ENCODE peak calls at places on chromosomes 1 and 21, in seven cellular contexts. One of them, this sample, is unnamed.
A peak's percentile ranks its signal among the peaks of the same experiment; 100 is the strongest.

GRCh38 chr1:226444901-226445300 is 37.0 kb upstream of the PARP1 start:
- DNase-seq in IMR-90: no peak
- DNase-seq in Karpas-422: peak; percentile 92
- DNase-seq in H9: peak; percentile 47
- DNase-seq in GM23338: peak; percentile 61
- DNase-seq in fibroblast of lung: no peak
- DNase-seq in GM23248: no peak
- DNase-seq in this sample: no peak

GRCh38 chr1:116402333-116402732 is 29.3 kb downstream of the ATP1A1 start:
- DNase-seq in GM23338: no peak
- DNase-seq in H9: no peak
- DNase-seq in Karpas-422: no peak
- DNase-seq in GM23248: no peak
- DNase-seq in IMR-90: no peak
- DNase-seq in fibroblast of lung: no peak
- DNase-seq in this sample: no peak

GRCh38 chr1:203663294-203663693 is 36.7 kb downstream of the ATP2B4 start:
- DNase-seq in GM23248: peak; percentile 97
- DNase-seq in fibroblast of lung: peak; percentile 74
- DNase-seq in GM23338: no peak
- DNase-seq in IMR-90: peak; percentile 98
- DNase-seq in Karpas-422: no peak
- DNase-seq in H9: no peak
- DNase-seq in this sample: no peak

GRCh38 chr1:111476761-111477309 is 3.1 kb downstream of the C1orf162 start:
- DNase-seq in GM23338: no peak
- DNase-seq in H9: no peak
- DNase-seq in IMR-90: no peak
- DNase-seq in Karpas-422: no peak
- DNase-seq in fibroblast of lung: no peak
- DNase-seq in GM23248: no peak
- DNase-seq in this sample: no peak

GRCh38 chr1:228530086-228530758 is 43.0 kb downstream of the RNF187 start:
- DNase-seq in fibroblast of lung: no peak
- DNase-seq in GM23338: no peak
- DNase-seq in GM23248: no peak
- DNase-seq in H9: no peak
- DNase-seq in IMR-90: no peak
- DNase-seq in Karpas-422: no peak
- DNase-seq in this sample: no peak

GRCh38 chr1:207883660-207884245 is 27.2 kb downstream of the CD34 start:
- DNase-seq in IMR-90: no peak
- DNase-seq in Karpas-422: no peak
- DNase-seq in GM23248: no peak
- DNase-seq in H9: no peak
- DNase-seq in GM23338: no peak
- DNase-seq in fibroblast of lung: no peak
- DNase-seq in this sample: no peak

GRCh38 chr1:119275145-119275929 is 93.2 kb upstream of the HAO2 start:
- DNase-seq in Karpas-422: peak; percentile 85
- DNase-seq in GM23248: peak; percentile 80
- DNase-seq in fibroblast of lung: peak; percentile 80
- DNase-seq in H9: peak; percentile 54
- DNase-seq in IMR-90: peak; percentile 67
- DNase-seq in GM23338: peak; percentile 84
- DNase-seq in this sample: peak; percentile 79

GRCh38 chr21:45988366-45989347 is 7.1 kb downstream of the COL6A1 start:
- DNase-seq in GM23248: no peak
- DNase-seq in IMR-90: no peak
- DNase-seq in GM23338: no peak
- DNase-seq in Karpas-422: no peak
- DNase-seq in H9: no peak
- DNase-seq in fibroblast of lung: no peak
- DNase-seq in this sample: no peak

GRCh38 chr1:234962340-234962989 is 166.2 kb downstream of the TOMM20 start:
- DNase-seq in GM23248: peak; percentile 99
- DNase-seq in H9: no peak
- DNase-seq in Karpas-422: peak; percentile 73
- DNase-seq in fibroblast of lung: peak; percentile 98
- DNase-seq in GM23338: no peak
- DNase-seq in IMR-90: peak; percentile 100
- DNase-seq in this sample: no peak

GRCh38 chr1:108316545-108316944 is 72.7 kb upstream of the NBPF4 start:
- DNase-seq in Karpas-422: no peak
- DNase-seq in IMR-90: peak; percentile 4
- DNase-seq in fibroblast of lung: peak; percentile 12
- DNase-seq in H9: no peak
- DNase-seq in GM23338: peak; percentile 61
- DNase-seq in GM23248: peak; percentile 44
- DNase-seq in this sample: peak; percentile 31

GRCh38 chr1:53316058-53316741 is 11.7 kb downstream of the LRP8 start:
- DNase-seq in H9: no peak
- DNase-seq in GM23338: peak; percentile 45
- DNase-seq in GM23248: no peak
- DNase-seq in IMR-90: peak; percentile 27
- DNase-seq in fibroblast of lung: no peak
- DNase-seq in Karpas-422: no peak
- DNase-seq in this sample: peak; percentile 47

GRCh38 chr1:103106426-103107321 is 1.6 kb downstream of the COL11A1 start:
- DNase-seq in IMR-90: peak; percentile 30
- DNase-seq in GM23248: peak; percentile 65
- DNase-seq in fibroblast of lung: peak; percentile 46
- DNase-seq in H9: peak; percentile 56
- DNase-seq in GM23338: peak; percentile 72
- DNase-seq in Karpas-422: peak; percentile 57
- DNase-seq in this sample: peak; percentile 81

GRCh38 chr1:156387899-156388813 is 19.1 kb downstream of the RHBG start:
- DNase-seq in fibroblast of lung: no peak
- DNase-seq in H9: peak; percentile 66
- DNase-seq in GM23338: peak; percentile 75
- DNase-seq in GM23248: peak; percentile 23
- DNase-seq in IMR-90: no peak
- DNase-seq in Karpas-422: no peak
- DNase-seq in this sample: peak; percentile 90

GRCh38 chr1:165075725-165076370 is 280.7 kb downstream of the LMX1A start:
- DNase-seq in IMR-90: peak; percentile 13
- DNase-seq in GM23338: peak; percentile 77
- DNase-seq in fibroblast of lung: peak; percentile 20
- DNase-seq in H9: peak; percentile 62
- DNase-seq in GM23248: peak; percentile 55
- DNase-seq in Karpas-422: peak; percentile 61
- DNase-seq in this sample: peak; percentile 60

GRCh38 chr1:4215391-4215790 is 315.3 kb upstream of the C1orf174 start:
- DNase-seq in GM23338: no peak
- DNase-seq in Karpas-422: no peak
- DNase-seq in fibroblast of lung: no peak
- DNase-seq in GM23248: no peak
- DNase-seq in IMR-90: no peak
- DNase-seq in H9: no peak
- DNase-seq in this sample: no peak

GRCh38 chr1:17441265-17441992 is 2.0 kb upstream of the RCC2 start:
- DNase-seq in GM23338: peak; percentile 59
- DNase-seq in Karpas-422: no peak
- DNase-seq in fibroblast of lung: peak; percentile 82
- DNase-seq in H9: no peak
- DNase-seq in IMR-90: peak; percentile 64
- DNase-seq in GM23248: peak; percentile 64
- DNase-seq in this sample: peak; percentile 48

GRCh38 chr1:93056214-93056613 is 22.9 kb upstream of the MTF2 start:
- DNase-seq in fibroblast of lung: peak; percentile 53
- DNase-seq in IMR-90: peak; percentile 55
- DNase-seq in GM23248: peak; percentile 55
- DNase-seq in H9: peak; percentile 47
- DNase-seq in GM23338: peak; percentile 83
- DNase-seq in Karpas-422: peak; percentile 46
- DNase-seq in this sample: peak; percentile 83

GRCh38 chr1:8517579-8518489 is 199.9 kb downstream of the SLC45A1 start:
- DNase-seq in fibroblast of lung: peak; percentile 63
- DNase-seq in H9: no peak
- DNase-seq in GM23248: peak; percentile 64
- DNase-seq in GM23338: peak; percentile 41
- DNase-seq in Karpas-422: no peak
- DNase-seq in IMR-90: peak; percentile 43
- DNase-seq in this sample: no peak

GRCh38 chr1:2322065-2322571 is 69.2 kb downstream of the MORN1 start:
- DNase-seq in GM23338: peak; percentile 67
- DNase-seq in GM23248: peak; percentile 97
- DNase-seq in fibroblast of lung: peak; percentile 82
- DNase-seq in IMR-90: peak; percentile 80
- DNase-seq in H9: peak; percentile 61
- DNase-seq in Karpas-422: no peak
- DNase-seq in this sample: peak; percentile 89

GRCh38 chr1:117567976-117568375 is 37.9 kb upstream of the TENT5C start:
- DNase-seq in fibroblast of lung: no peak
- DNase-seq in GM23338: no peak
- DNase-seq in GM23248: no peak
- DNase-seq in Karpas-422: no peak
- DNase-seq in H9: no peak
- DNase-seq in IMR-90: no peak
- DNase-seq in this sample: no peak

GRCh38 chr1:71298633-71299032 is 217.8 kb upstream of the ZRANB2 start:
- DNase-seq in H9: no peak
- DNase-seq in GM23338: no peak
- DNase-seq in Karpas-422: no peak
- DNase-seq in fibroblast of lung: peak; percentile 36
- DNase-seq in GM23248: peak; percentile 54
- DNase-seq in IMR-90: no peak
- DNase-seq in this sample: no peak

GRCh38 chr21:37436180-37436579 is 69.6 kb downstream of the DYRK1A start:
- DNase-seq in fibroblast of lung: no peak
- DNase-seq in GM23338: no peak
- DNase-seq in H9: no peak
- DNase-seq in IMR-90: no peak
- DNase-seq in Karpas-422: no peak
- DNase-seq in GM23248: no peak
- DNase-seq in this sample: no peak
- H4K20me1 ChIP-seq in fibroblast of lung: no peaks in the 10 kb centered on the region
- H4K20me1 ChIP-seq in GM23338: peaks cover 16% of the 10 kb centered on the region
- H4K20me1 ChIP-seq in H9: no peaks in the 10 kb centered on the region
- H4K20me1 ChIP-seq in IMR-90: peaks cover 40% of the 10 kb centered on the region
- H4K20me1 ChIP-seq in Karpas-422: no peaks in the 10 kb centered on the region
- H4K20me1 ChIP-seq in GM23248: peaks cover 26% of the 10 kb centered on the region
- H4K20me1 ChIP-seq in this sample: peaks cover 36% of the 10 kb centered on the region

GRCh38 chr1:147245586-147246021 is 3.1 kb downstream of the CHD1L start:
- DNase-seq in fibroblast of lung: no peak
- DNase-seq in IMR-90: no peak
- DNase-seq in GM23338: no peak
- DNase-seq in H9: no peak
- DNase-seq in Karpas-422: no peak
- DNase-seq in GM23248: no peak
- DNase-seq in this sample: no peak

GRCh38 chr1:147245129-147245528 is 2.6 kb downstream of the CHD1L start:
- DNase-seq in IMR-90: no peak
- DNase-seq in H9: no peak
- DNase-seq in GM23248: no peak
- DNase-seq in GM23338: no peak
- DNase-seq in fibroblast of lung: no peak
- DNase-seq in Karpas-422: no peak
- DNase-seq in this sample: no peak

GRCh38 chr1:147246910-147247655 is 4.6 kb downstream of the CHD1L start:
- DNase-seq in H9: no peak
- DNase-seq in GM23338: no peak
- DNase-seq in IMR-90: no peak
- DNase-seq in GM23248: no peak
- DNase-seq in Karpas-422: peak; percentile 67
- DNase-seq in fibroblast of lung: no peak
- DNase-seq in this sample: peak; percentile 36

GRCh38 chr1:147246044-147246690 is 3.7 kb downstream of the CHD1L start:
- DNase-seq in GM23248: peak; percentile 15
- DNase-seq in GM23338: no peak
- DNase-seq in fibroblast of lung: peak; percentile 50
- DNase-seq in IMR-90: peak; percentile 50
- DNase-seq in Karpas-422: no peak
- DNase-seq in H9: no peak
- DNase-seq in this sample: no peak

GRCh38 chr1:147247656-147248238 is 5.3 kb downstream of the CHD1L start:
- DNase-seq in GM23338: no peak
- DNase-seq in fibroblast of lung: no peak
- DNase-seq in IMR-90: no peak
- DNase-seq in GM23248: no peak
- DNase-seq in H9: no peak
- DNase-seq in Karpas-422: no peak
- DNase-seq in this sample: no peak
- H4K20me1 ChIP-seq in GM23338: peaks cover 16% of the 10 kb centered on the region
- H4K20me1 ChIP-seq in fibroblast of lung: no peaks in the 10 kb centered on the region
- H4K20me1 ChIP-seq in IMR-90: peaks cover 41% of the 10 kb centered on the region
- H4K20me1 ChIP-seq in GM23248: peaks cover 4% of the 10 kb centered on the region
- H4K20me1 ChIP-seq in H9: peaks cover 3% of the 10 kb centered on the region
- H4K20me1 ChIP-seq in Karpas-422: peaks cover 15% of the 10 kb centered on the region
- H4K20me1 ChIP-seq in this sample: peaks cover 43% of the 10 kb centered on the region

GRCh38 chr21:33368124-33368523 is 35.1 kb upstream of the IFNGR2 start:
- DNase-seq in fibroblast of lung: no peak
- DNase-seq in H9: no peak
- DNase-seq in Karpas-422: peak; percentile 64
- DNase-seq in GM23248: no peak
- DNase-seq in IMR-90: no peak
- DNase-seq in GM23338: no peak
- DNase-seq in this sample: no peak
- H4K20me1 ChIP-seq in fibroblast of lung: no peaks in the 10 kb centered on the region
- H4K20me1 ChIP-seq in H9: no peaks in the 10 kb centered on the region
- H4K20me1 ChIP-seq in Karpas-422: no peaks in the 10 kb centered on the region
- H4K20me1 ChIP-seq in GM23248: no peaks in the 10 kb centered on the region
- H4K20me1 ChIP-seq in IMR-90: no peaks in the 10 kb centered on the region
- H4K20me1 ChIP-seq in GM23338: no peaks in the 10 kb centered on the region
- H4K20me1 ChIP-seq in this sample: no peaks in the 10 kb centered on the region

GRCh38 chr1:186054013-186054412 is 319.8 kb downstream of the HMCN1 start:
- DNase-seq in Karpas-422: no peak
- DNase-seq in GM23248: no peak
- DNase-seq in IMR-90: no peak
- DNase-seq in GM23338: no peak
- DNase-seq in fibroblast of lung: no peak
- DNase-seq in H9: no peak
- DNase-seq in this sample: no peak

GRCh38 chr1:186057086-186057485 is 318.0 kb downstream of the TPR start:
- DNase-seq in GM23248: no peak
- DNase-seq in H9: no peak
- DNase-seq in fibroblast of lung: no peak
- DNase-seq in GM23338: no peak
- DNase-seq in Karpas-422: no peak
- DNase-seq in IMR-90: no peak
- DNase-seq in this sample: no peak

GRCh38 chr1:186055846-186056245 is 319.2 kb downstream of the TPR start:
- DNase-seq in fibroblast of lung: peak; percentile 24
- DNase-seq in H9: no peak
- DNase-seq in Karpas-422: no peak
- DNase-seq in GM23338: no peak
- DNase-seq in GM23248: peak; percentile 54
- DNase-seq in IMR-90: peak; percentile 51
- DNase-seq in this sample: no peak

GRCh38 chr1:186059311-186059710 is 315.7 kb downstream of the TPR start:
- DNase-seq in Karpas-422: no peak
- DNase-seq in H9: no peak
- DNase-seq in GM23338: no peak
- DNase-seq in fibroblast of lung: peak; percentile 16
- DNase-seq in GM23248: peak; percentile 59
- DNase-seq in IMR-90: peak; percentile 28
- DNase-seq in this sample: no peak

DNA sequence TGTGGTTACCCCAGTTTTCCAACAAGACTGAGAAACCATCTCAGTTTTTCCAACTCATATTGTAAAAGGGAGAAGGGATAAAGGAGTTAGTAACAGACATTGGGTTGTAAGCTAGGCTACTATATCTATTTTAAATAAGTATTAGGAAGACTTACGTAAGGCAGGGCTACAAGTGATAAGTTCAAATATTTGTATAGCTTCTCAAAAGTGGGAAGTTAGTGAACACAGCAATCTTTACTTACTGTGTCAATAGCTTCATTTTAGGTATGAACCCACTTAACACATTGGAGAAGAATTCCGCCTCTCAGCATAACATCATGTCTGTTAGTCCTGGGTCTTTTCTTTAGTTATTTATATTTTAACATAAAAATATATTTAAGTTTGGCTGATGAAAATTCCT is 320.1 kb downstream of the TPR start:
- DNase-seq in H9: no peak
- DNase-seq in fibroblast of lung: no peak
- DNase-seq in GM23338: no peak
- DNase-seq in GM23248: no peak
- DNase-seq in IMR-90: no peak
- DNase-seq in Karpas-422: no peak
- DNase-seq in this sample: no peak
- H4K20me1 ChIP-seq in H9: no peaks in the 10 kb centered on the region
- H4K20me1 ChIP-seq in fibroblast of lung: no peaks in the 10 kb centered on the region
- H4K20me1 ChIP-seq in GM23338: no peaks in the 10 kb centered on the region
- H4K20me1 ChIP-seq in GM23248: no peaks in the 10 kb centered on the region
- H4K20me1 ChIP-seq in IMR-90: no peaks in the 10 kb centered on the region
- H4K20me1 ChIP-seq in Karpas-422: no peaks in the 10 kb centered on the region
- H4K20me1 ChIP-seq in this sample: no peaks in the 10 kb centered on the region